ENCODE peak calls at places on chromosomes 4 and X, in four cellular contexts. One of them, this sample, is unnamed.

GRCh38 chr4:144562019-144562740 is 83.8 kb upstream of the HHIP start:
- DNase-seq in IMR-90: no peak
- DNase-seq in H1: no peak
- DNase-seq in mesendoderm: peak; percentile 64
- DNase-seq in this sample: peak; percentile 63

GRCh38 chr4:155433636-155434360 is 57.0 kb upstream of the MAP9 start:
- DNase-seq in IMR-90: peak; percentile 74
- DNase-seq in H1: no peak
- DNase-seq in mesendoderm: no peak
- DNase-seq in this sample: no peak

GRCh38 chr4:61200195-61200990 is at the start of gene ADGRL3:
- DNase-seq in IMR-90: peak; percentile 6
- DNase-seq in H1: peak; percentile 88
- DNase-seq in mesendoderm: peak; percentile 94
- DNase-seq in this sample: peak; percentile 89

GRCh38 chr4:121740796-121741409 is 24.1 kb downstream of the SMIM43 start:
- DNase-seq in IMR-90: no peak
- DNase-seq in H1: peak; percentile 48
- DNase-seq in mesendoderm: peak; percentile 42
- DNase-seq in this sample: peak; percentile 63

GRCh38 chr4:8219236-8219635 is 20.1 kb downstream of the SH3TC1 start:
- DNase-seq in IMR-90: no peak
- DNase-seq in H1: no peak
- DNase-seq in mesendoderm: no peak
- DNase-seq in this sample: no peak

GRCh38 chrX:48919360-48919821 is 567 bp upstream of the PIM2 start:
- DNase-seq in IMR-90: no peak
- DNase-seq in H1: peak; percentile 56
- DNase-seq in mesendoderm: peak; percentile 63
- DNase-seq in this sample: no peak

GRCh38 chr4:73721901-73722300 is 18.5 kb upstream of the CXCL8 start:
- DNase-seq in IMR-90: peak; percentile 33
- DNase-seq in H1: no peak
- DNase-seq in mesendoderm: no peak
- DNase-seq in this sample: no peak

GRCh38 chr4:24508541-24508940 is 75.8 kb downstream of the DHX15 start:
- DNase-seq in IMR-90: no peak
- DNase-seq in H1: no peak
- DNase-seq in mesendoderm: no peak
- DNase-seq in this sample: no peak

GRCh38 chr4:99201687-99202086 is 17.4 kb downstream of the ADH6 start:
- DNase-seq in IMR-90: peak; percentile 55
- DNase-seq in H1: no peak
- DNase-seq in mesendoderm: no peak
- DNase-seq in this sample: no peak

GRCh38 chr4:5018603-5019002 is 655 bp downstream of the CYTL1 start:
- DNase-seq in IMR-90: no peak
- DNase-seq in H1: no peak
- DNase-seq in mesendoderm: no peak
- DNase-seq in this sample: peak; percentile 31

GRCh38 chrX:24395775-24396174 is 35.3 kb downstream of the SUPT20HL1 start:
- DNase-seq in IMR-90: peak; percentile 82
- DNase-seq in H1: no peak
- DNase-seq in mesendoderm: peak; percentile 63
- DNase-seq in this sample: peak; percentile 62

GRCh38 chr4:6513678-6514077 is 41.3 kb upstream of the PPP2R2C start:
- DNase-seq in IMR-90: no peak
- DNase-seq in H1: no peak
- DNase-seq in mesendoderm: no peak
- DNase-seq in this sample: no peak

GRCh38 chrX:134764202-134764785 is 106.0 kb upstream of the PLAC1 start:
- DNase-seq in IMR-90: no peak
- DNase-seq in H1: no peak
- DNase-seq in mesendoderm: peak; percentile 93
- DNase-seq in this sample: no peak

GRCh38 chrX:1860936-1861670 is 246.2 kb downstream of the ASMT start:
- DNase-seq in IMR-90: no peak
- DNase-seq in H1: no peak
- DNase-seq in mesendoderm: no peak
- DNase-seq in this sample: no peak

GRCh38 chr4:555566-556275 is 20.4 kb downstream of the TMEM271 start:
- DNase-seq in IMR-90: no peak
- DNase-seq in H1: no peak
- DNase-seq in mesendoderm: no peak
- DNase-seq in this sample: no peak

GRCh38 chr4:7771541-7772507 is 167.8 kb downstream of the AFAP1 start:
- DNase-seq in IMR-90: no peak
- DNase-seq in H1: no peak
- DNase-seq in mesendoderm: no peak
- DNase-seq in this sample: peak; percentile 20

GRCh38 chr4:87697945-87698344 is 47.9 kb downstream of the DMP1 start:
- DNase-seq in IMR-90: no peak
- DNase-seq in H1: no peak
- DNase-seq in mesendoderm: no peak
- DNase-seq in this sample: no peak

GRCh38 chr4:38133711-38134480 is 173.7 kb downstream of the PTTG2 start:
- DNase-seq in IMR-90: no peak
- DNase-seq in H1: no peak
- DNase-seq in mesendoderm: peak; percentile 82
- DNase-seq in this sample: no peak

GRCh38 chr4:165381821-165382373 is 3.1 kb downstream of the CPE start:
- DNase-seq in IMR-90: no peak
- DNase-seq in H1: no peak
- DNase-seq in mesendoderm: peak; percentile 28
- DNase-seq in this sample: no peak

GRCh38 chrX:134671207-134671750 is 13.0 kb upstream of the PLAC1 start:
- DNase-seq in IMR-90: peak; percentile 42
- DNase-seq in H1: no peak
- DNase-seq in mesendoderm: no peak
- DNase-seq in this sample: no peak

GRCh38 chrX:46140272-46140671 is 404.9 kb downstream of the ZNF674 start:
- DNase-seq in IMR-90: no peak
- DNase-seq in H1: no peak
- DNase-seq in mesendoderm: no peak
- DNase-seq in this sample: no peak

GRCh38 chr4:143403551-143403816 is 66.8 kb downstream of the GAB1 start:
- DNase-seq in IMR-90: no peak
- DNase-seq in H1: no peak
- DNase-seq in mesendoderm: no peak
- DNase-seq in this sample: no peak
- H3K4me2 ChIP-seq in IMR-90: no peak overlapping the region
- H3K4me2 ChIP-seq in H1: no peak overlapping the region
- H3K4me2 ChIP-seq in mesendoderm: no peak overlapping the region
- H3K4me2 ChIP-seq in this sample: no peak overlapping the region

DNA sequence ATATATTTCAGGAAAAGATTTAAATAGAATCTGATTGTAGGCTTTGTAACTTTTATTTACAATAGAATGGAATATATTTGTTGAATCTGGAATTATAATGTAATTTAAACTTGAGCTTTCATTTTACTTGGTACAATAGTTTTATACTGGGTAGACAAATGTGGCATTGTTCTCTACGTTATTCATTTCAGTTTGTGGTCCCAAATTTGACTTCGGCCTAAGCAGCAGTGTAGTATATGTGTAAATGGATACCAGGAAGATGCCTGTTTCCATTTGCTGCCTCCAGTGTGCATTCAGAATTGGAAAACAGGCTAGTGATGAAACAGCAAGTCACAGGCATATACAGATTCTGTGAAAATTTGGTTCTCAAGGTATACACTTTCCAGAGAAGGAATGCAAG is 77.8 kb downstream of the CLDN22 start:
- DNase-seq in IMR-90: no peak
- DNase-seq in H1: no peak
- DNase-seq in mesendoderm: no peak
- DNase-seq in this sample: no peak
- H3K27ac ChIP-seq in IMR-90: no peak overlapping the region
- H3K27ac ChIP-seq in H1: no peak overlapping the region
- H3K27ac ChIP-seq in mesendoderm: no peak overlapping the region
- H3K27ac ChIP-seq in this sample: no peak overlapping the region

GRCh38 chr4:151643564-151643963 is 117.2 kb downstream of the GATB start:
- DNase-seq in IMR-90: no peak
- DNase-seq in H1: no peak
- DNase-seq in mesendoderm: no peak
- DNase-seq in this sample: no peak
- H3K56ac ChIP-seq in IMR-90: no peak overlapping the region
- H3K56ac ChIP-seq in H1: no peak overlapping the region
- H3K56ac ChIP-seq in mesendoderm: no peak overlapping the region
- H3K56ac ChIP-seq in this sample: no peak overlapping the region

DNA sequence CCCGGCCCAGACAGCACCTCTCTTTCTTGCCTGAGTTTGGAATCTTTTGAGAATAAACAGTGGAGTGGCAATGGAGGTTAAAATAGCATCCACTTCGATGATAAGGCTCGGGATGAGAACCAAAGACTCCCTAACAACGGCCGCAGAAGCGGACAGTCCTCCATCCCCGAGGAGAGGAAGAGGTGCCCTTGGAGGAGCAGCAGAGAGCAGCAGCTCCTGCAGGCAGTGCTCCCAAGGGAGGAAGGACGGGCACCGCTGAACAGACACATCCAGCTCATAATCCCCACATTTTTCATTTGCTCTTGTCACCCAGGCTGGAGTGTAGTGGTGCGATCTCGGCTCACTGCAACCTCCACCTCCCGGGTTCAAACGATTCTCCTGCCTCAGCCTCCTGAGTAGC is 61.3 kb downstream of the DCTD start:
- DNase-seq in IMR-90: no peak
- DNase-seq in H1: no peak
- DNase-seq in mesendoderm: no peak
- DNase-seq in this sample: no peak
- H3K4me2 ChIP-seq in IMR-90: no peak overlapping the region
- H3K4me2 ChIP-seq in H1: no peak overlapping the region
- H3K4me2 ChIP-seq in mesendoderm: no peak overlapping the region
- H3K4me2 ChIP-seq in this sample: no peak overlapping the region

GRCh38 chr4:53313510-53313909 is 52.4 kb downstream of the SCFD2 start:
- DNase-seq in IMR-90: peak; percentile 44
- DNase-seq in H1: no peak
- DNase-seq in mesendoderm: peak; percentile 77
- DNase-seq in this sample: peak; percentile 50

GRCh38 chr4:53309321-53310020 is 56.4 kb downstream of the SCFD2 start:
- DNase-seq in IMR-90: no peak
- DNase-seq in H1: no peak
- DNase-seq in mesendoderm: no peak
- DNase-seq in this sample: no peak

GRCh38 chr4:53306729-53307128 is 59.1 kb downstream of the SCFD2 start:
- DNase-seq in IMR-90: peak; percentile 45
- DNase-seq in H1: no peak
- DNase-seq in mesendoderm: no peak
- DNase-seq in this sample: no peak

GRCh38 chr4:53307210-53307609 is 58.7 kb downstream of the SCFD2 start:
- DNase-seq in IMR-90: no peak
- DNase-seq in H1: no peak
- DNase-seq in mesendoderm: no peak
- DNase-seq in this sample: no peak

DNA sequence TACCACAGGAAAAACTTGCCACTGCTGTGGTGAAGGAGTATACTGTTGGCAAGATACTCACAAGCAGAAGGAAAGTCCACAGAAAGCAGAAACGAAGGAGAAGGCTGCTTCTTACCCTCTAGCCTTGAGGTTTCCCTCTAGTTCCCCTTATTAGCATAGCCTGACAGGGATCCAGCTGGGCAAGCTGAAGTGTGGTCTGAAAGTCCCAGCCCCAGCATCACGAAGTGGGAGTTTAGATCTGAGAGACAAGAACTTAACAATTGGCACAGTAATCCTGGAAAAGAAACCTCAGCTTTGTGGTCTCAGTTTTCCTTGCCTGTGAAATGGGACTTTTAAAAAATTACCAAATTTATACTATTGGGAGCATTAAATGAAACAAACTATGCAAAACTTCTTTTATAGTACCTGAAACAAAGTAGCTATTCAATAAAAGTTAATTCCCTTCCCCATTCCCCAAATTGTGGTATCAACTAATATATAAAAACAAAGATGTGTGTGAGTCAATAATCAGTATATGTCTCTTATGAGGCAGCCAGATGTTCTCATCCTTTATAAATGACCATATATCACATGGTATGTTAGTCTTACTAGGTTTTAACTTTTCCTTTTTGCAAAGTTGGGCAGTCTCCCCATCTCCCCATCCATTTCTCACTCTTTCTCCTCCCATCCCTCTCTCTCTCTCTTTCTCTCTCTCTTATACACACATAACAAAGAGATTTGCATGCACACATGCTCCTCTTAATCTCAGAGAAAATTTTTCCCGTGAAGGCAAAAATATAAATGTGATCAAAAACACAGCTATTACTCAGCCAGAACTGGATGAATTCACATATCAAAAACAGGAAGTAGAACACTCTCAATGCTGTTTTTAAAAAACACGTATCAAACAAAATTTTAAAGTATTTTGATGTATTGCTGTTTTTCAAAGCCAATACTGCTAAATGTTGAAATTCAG is 57.8 kb downstream of the SCFD2 start:
- DNase-seq in IMR-90: peak; percentile 9
- DNase-seq in H1: no peak
- DNase-seq in mesendoderm: no peak
- DNase-seq in this sample: no peak
- H3K27ac ChIP-seq in IMR-90: no peak overlapping the region
- H3K27ac ChIP-seq in H1: no peak overlapping the region
- H3K27ac ChIP-seq in mesendoderm: no peak overlapping the region
- H3K27ac ChIP-seq in this sample: no peak overlapping the region

GRCh38 chrX:36214924-36215323 is 295.4 kb downstream of the CFAP47 start:
- DNase-seq in IMR-90: no peak
- DNase-seq in H1: no peak
- DNase-seq in mesendoderm: no peak
- DNase-seq in this sample: no peak
- H3K56ac ChIP-seq in IMR-90: no peak overlapping the region
- H3K56ac ChIP-seq in H1: no peak overlapping the region
- H3K56ac ChIP-seq in mesendoderm: no peak overlapping the region
- H3K56ac ChIP-seq in this sample: no peak overlapping the region